ENCODE peak calls at places on chromosomes 6 and 20, in five cellular contexts. C, H, S, R and F are unnamed samples.

GRCh38 chr6:149271348-149272340 is 45.9 kb upstream of the TAB2 start:
- DNase-seq in H (no peak), S (peak; percentile 21), R (peak; percentile 49), C (no peak), F (no peak)

GRCh38 chr6:24856954-24857670 is 58.4 kb upstream of the ARMH2 start:
- DNase-seq in S (no peak), C (no peak), R (no peak), H (no peak), F (no peak)

GRCh38 chr6:50467931-50468330 is 245.4 kb upstream of the TFAP2D start:
- DNase-seq in R (no peak), S (no peak), H (no peak), C (no peak), F (no peak)

GRCh38 chr20:46652699-46653098 is 1.4 kb upstream of the SLC13A3 start:
- DNase-seq in H (no peak), R (peak; percentile 12), S (no peak), C (no peak), F (no peak)

GRCh38 chr20:58684291-58684690 is 8.3 kb upstream of the NPEPL1 start:
- DNase-seq in S (no peak), C (no peak), H (no peak), R (no peak), F (no peak)

GRCh38 chr6:44182911-44183390 is 24.3 kb downstream of the CAPN11 start:
- DNase-seq in R (no peak), C (no peak), S (no peak), H (no peak), F (no peak)

GRCh38 chr6:53011993-53012392 is 16.9 kb upstream of the GSTA4 start:
- DNase-seq in C (no peak), H (no peak), R (peak; percentile 24), S (no peak), F (no peak)

GRCh38 chr6:4348462-4349112 is 213.2 kb upstream of the ECI2 start:
- DNase-seq in R (peak; percentile 33), C (no peak), H (peak; percentile 35), S (no peak), F (no peak)

GRCh38 chr20:57089701-57090144 is 176.7 kb downstream of the BMP7 start:
- DNase-seq in C (peak; percentile 71), H (peak; percentile 31), S (no peak), R (peak; percentile 14), F (peak; percentile 86)

GRCh38 chr6:8108031-8108660 is 5.8 kb upstream of the EEF1E1 start:
- DNase-seq in C (no peak), S (no peak), R (peak; percentile 93), H (no peak), F (no peak)

GRCh38 chr6:33627876-33628275 is 6.8 kb downstream of the ITPR3 start:
- DNase-seq in S (no peak), H (no peak), C (no peak), R (no peak), F (no peak)

GRCh38 chr6:18477301-18477941 is 90.3 kb downstream of the RNF144B start:
- DNase-seq in R (peak; percentile 45), S (no peak), H (no peak), C (no peak), F (no peak)

GRCh38 chr6:18155864-18156396 is 708 bp downstream of the KDM1B start:
- DNase-seq in H (peak; percentile 38), R (peak; percentile 37), S (peak; percentile 41), C (peak; percentile 72), F (peak; percentile 18)

GRCh38 chr6:149212892-149213786 is 104.4 kb upstream of the TAB2 start:
- DNase-seq in R (no peak), H (no peak), S (no peak), C (no peak), F (no peak)

GRCh38 chr20:48684501-48685041 is 143.2 kb downstream of the PREX1 start:
- DNase-seq in S (no peak), R (no peak), C (no peak), H (no peak), F (no peak)

GRCh38 chr6:32867022-32867477 is 13.1 kb downstream of the PSMB9 start:
- DNase-seq in H (no peak), S (no peak), C (no peak), R (no peak), F (no peak)

GRCh38 chr20:36407196-36407733 is 101.1 kb downstream of the DLGAP4 start:
- DNase-seq in C (no peak), H (no peak), R (peak; percentile 88), S (no peak), F (no peak)

GRCh38 chr6:99993533-99994251 is at the start of gene MCHR2:
- DNase-seq in R (no peak), C (no peak), S (no peak), H (no peak), F (no peak)

GRCh38 chr20:48720256-48721020 is 107.4 kb downstream of the PREX1 start:
- DNase-seq in H (no peak), S (no peak), C (no peak), R (peak; percentile 31), F (no peak)

GRCh38 chr6:15893556-15894253 is 230.9 kb upstream of the DTNBP1 start:
- DNase-seq in R (peak; percentile 57), S (no peak), C (no peak), H (no peak), F (no peak)

GRCh38 chr6:52788478-52788877 is 15.1 kb downstream of the GSTA1 start:
- DNase-seq in R (no peak), C (no peak), H (no peak), S (no peak), F (no peak)

GRCh38 chr20:10639762-10640556 is 33.8 kb downstream of the JAG1 start:
- DNase-seq in H (no peak), C (peak; percentile 72), S (no peak), R (no peak), F (no peak)

GRCh38 chr20:37954205-37954604 is 51.3 kb downstream of the VSTM2L start:
- DNase-seq in R (no peak), H (no peak), S (no peak), C (no peak), F (no peak)

GRCh38 chr6:160048471-160048870 is 73.1 kb upstream of the SLC22A1 start:
- DNase-seq in C (no peak), H (no peak), R (no peak), S (no peak), F (no peak)

GRCh38 chr6:2412731-2413130 is 167.3 kb upstream of the GMDS start:
- DNase-seq in H (no peak), C (no peak), S (no peak), R (peak; percentile 84), F (no peak)

GRCh38 chr6:18958146-18958545 is 571.0 kb downstream of the RNF144B start:
- DNase-seq in S (no peak), H (no peak), C (no peak), R (no peak), F (no peak)

GRCh38 chr6:36873612-36874011 is 991 bp downstream of the PPIL1 start:
- DNase-seq in R (no peak), S (no peak), H (no peak), C (no peak), F (no peak)
- TF ChIP-seq CTCF in R (no peak), S (no peak), H (no peak), C (no peak), F (no peak)

DNA sequence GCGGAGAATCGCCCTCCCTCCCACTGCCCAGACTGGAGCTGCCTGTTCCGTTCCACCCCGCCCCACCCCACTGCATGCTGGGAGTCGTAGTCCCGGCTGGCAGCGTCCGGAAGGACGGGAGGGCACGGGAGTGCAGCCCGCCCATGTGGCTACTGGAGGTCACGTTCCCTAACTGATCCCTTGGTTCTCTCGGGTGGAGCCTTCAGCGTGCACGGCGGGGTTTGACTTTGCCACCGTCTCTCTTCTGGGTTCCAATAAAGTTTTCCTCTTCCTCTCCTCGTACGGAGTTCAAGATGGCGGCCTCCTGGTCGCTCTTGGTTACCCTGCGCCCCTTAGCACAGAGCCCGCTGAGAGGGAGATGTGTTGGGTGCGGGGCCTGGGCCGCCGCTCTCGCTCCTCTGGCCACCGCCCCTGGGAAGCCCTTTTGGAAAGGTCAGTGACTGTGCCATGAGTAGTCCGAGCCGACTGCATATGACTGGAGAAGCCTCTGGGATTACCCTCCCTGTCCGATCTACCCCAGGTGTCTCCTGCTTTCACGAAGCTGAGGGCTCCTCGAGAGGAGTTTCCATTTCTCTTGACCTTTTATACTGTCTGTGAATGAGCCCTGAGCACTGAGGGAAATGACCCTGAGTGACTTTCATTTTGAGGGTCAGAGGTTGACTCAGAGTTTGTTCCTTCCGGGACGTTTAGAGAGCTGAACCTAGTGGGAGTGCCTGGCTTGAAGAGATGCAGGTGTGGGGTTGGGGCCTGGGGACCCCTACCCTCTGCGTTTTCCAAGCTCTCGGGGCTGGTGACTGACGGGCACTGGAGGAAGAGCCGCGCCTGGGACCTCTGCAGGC is at the start of gene AFG1L:
- DNase-seq in R (peak; percentile 90), C (peak; percentile 95), H (peak; percentile 90), S (peak; percentile 68), F (peak; percentile 83)
- TF ChIP-seq CTCF in R (no peak), C (no peak), H (no peak), S (no peak), F (no peak)

GRCh38 chr20:40579701-40580100 is 109.3 kb downstream of the MAFB start:
- DNase-seq in R (no peak), C (no peak), S (no peak), H (no peak), F (no peak)
- TF ChIP-seq CTCF in R (no peak), C (no peak), S (no peak), H (no peak), F (no peak)

DNA sequence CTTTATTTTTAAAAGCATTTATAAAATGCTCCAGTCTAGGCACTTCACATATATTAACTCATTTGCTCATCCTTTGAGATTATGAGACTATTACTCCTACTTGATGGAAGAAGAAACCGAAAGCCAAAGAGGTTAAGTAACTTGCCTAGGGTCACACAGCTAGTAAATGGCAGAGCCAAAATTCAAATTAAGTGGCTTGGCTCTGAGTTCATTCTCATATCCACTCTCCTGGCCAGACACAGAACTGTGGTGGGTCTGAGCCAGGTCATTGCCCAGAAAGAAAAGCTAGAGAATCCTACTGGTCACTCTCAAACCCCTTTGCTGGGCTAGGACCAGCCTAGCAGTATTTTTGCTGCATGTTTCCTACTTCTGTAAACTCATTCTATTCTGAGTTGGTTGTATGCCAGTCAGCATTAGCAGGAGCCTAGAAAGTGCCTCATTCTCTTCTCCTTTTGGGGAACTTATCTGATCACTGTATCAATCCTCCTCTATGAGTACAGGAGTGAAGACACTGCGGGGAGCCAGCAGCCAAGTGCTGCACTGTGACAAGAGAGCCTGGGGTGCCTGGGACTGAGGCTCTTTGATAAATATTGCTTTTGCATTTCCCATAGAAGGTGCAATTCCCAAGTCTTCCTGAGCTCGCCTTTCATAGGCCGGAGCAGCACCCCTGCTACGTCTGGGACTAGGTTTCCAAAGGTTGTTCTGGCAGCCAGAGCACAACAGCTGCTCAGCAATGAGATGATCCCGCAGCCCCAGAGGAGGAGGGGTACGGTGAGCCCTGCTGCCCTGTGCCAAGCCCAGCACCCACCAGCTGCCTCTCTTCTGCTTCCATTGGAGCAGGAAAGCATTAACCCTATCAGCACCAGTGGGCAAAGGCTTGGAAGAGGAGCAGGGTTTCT is 728.3 kb downstream of the MAFB start:
- DNase-seq in S (no peak), H (peak; percentile 17), R (no peak), C (peak; percentile 80), F (no peak)
- TF ChIP-seq CTCF in S (no peak), H (peak; percentile 10), R (no peak), C (peak; percentile 18), F (no peak)